ENCODE peak calls at places on chromosomes 13 and 19, in four cellular contexts. Q is neural progenitor cell, I is H9, J is tibial nerve. B is an unnamed sample. For H3K4me1 and H3K9me3, the result is how much of the 10 kb centered on the place peaks cover.

GRCh38 chr13:79995334-79995733 is 345.6 kb downstream of the SPRY2 start:
- DNase-seq in Q (no peak), I (no peak), J (no peak), B (no peak)

GRCh38 chr19:12745166-12745897 is 6.3 kb upstream of the BEST2 start:
- DNase-seq in Q (no peak), I (no peak), J (no peak), B (no peak)

GRCh38 chr19:11194657-11195056 is 2.7 kb downstream of the KANK2 start:
- DNase-seq in Q (no peak), I (no peak), J (no peak), B (no peak)

GRCh38 chr19:39307233-39307821 is 11.1 kb downstream of the IFNL1 start:
- DNase-seq in Q (peak), I (peak), J (no peak), B (no peak)

GRCh38 chr19:13629687-13630357 is 123.5 kb upstream of the CACNA1A start:
- DNase-seq in Q (no peak), I (no peak), J (no peak), B (no peak)

GRCh38 chr13:98252931-98253470 is 75.9 kb upstream of the RNF113B start:
- DNase-seq in Q (no peak), I (no peak), J (no peak), B (no peak)

GRCh38 chr19:49020342-49020741 is 3.5 kb upstream of the LHB start:
- DNase-seq in Q (no peak), I (peak), J (no peak), B (no peak)

GRCh38 chr19:11197291-11198174 is at the start of gene KANK2:
- DNase-seq in Q (peak), I (peak), J (peak), B (peak)

GRCh38 chr19:7636691-7637373 is at the start of gene STXBP2:
- DNase-seq in Q (peak), I (peak), J (no peak), B (peak)

GRCh38 chr13:30240608-30241007 is 66.7 kb downstream of the KATNAL1 start:
- DNase-seq in Q (no peak), I (no peak), J (no peak), B (no peak)

GRCh38 chr13:42970824-42971669 is 21.0 kb downstream of the EPSTI1 start:
- DNase-seq in Q (peak), I (peak), J (no peak), B (no peak)

GRCh38 chr19:11164879-11165406 is 9.4 kb upstream of the SPC24 start:
- DNase-seq in Q (no peak), I (no peak), J (peak), B (no peak)

GRCh38 chr19:6241680-6242079 is 38.1 kb downstream of the MLLT1 start:
- DNase-seq in Q (no peak), I (no peak), J (peak), B (no peak)

GRCh38 chr19:47740866-47741519 is 4.4 kb upstream of the NOP53 start:
- DNase-seq in Q (no peak), I (no peak), J (no peak), B (no peak)
- H3K4me1 ChIP-seq in Q (under half), I (under half), J (under half), B (under half)

DNA sequence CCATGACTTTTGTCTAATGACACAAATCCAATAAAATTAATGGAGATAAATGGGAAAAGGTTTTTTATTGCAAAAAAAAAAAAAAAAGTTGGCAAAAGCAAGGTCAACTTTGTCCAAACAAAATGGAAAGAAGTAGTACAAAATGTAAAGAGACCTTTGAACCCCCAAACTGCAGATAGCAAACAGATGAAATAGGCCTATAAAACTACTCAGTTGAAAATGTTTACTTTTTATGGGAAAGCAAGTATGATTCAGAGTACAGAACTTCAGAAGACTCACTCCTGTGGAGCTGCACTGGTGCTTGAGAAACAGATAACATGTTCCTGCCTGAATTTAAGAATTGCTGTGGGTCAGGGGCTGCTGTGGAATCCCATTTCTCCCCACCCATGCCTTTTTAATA is 9.8 kb upstream of the ZNF177 start:
- DNase-seq in Q (no peak), I (no peak), J (no peak), B (no peak)
- H3K9me3 ChIP-seq in Q (under half), I (half or more), J (half or more), B (under half)

DNA sequence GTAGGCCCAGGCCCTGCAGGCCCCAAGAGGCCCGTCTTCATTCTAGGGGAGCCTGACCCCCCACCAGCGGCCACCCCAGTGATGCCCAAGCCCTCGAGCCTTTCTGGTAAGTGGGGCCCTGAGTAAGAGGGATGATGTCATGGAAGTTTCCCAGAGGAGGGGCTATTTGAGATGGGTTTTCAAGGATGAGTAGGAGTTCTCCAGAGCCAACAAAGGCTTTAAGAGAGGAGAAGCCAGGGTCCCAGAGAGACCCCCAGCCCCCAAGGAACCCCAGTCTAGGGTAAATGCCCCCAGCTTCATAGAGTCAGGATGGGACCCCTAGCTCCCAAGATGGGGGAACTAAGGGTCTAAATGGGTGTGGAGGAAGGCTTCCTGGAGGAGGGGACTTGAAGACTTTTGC is 9.1 kb upstream of the PIK3R2 start:
- DNase-seq in Q (no peak), I (no peak), J (no peak), B (no peak)
- H3K4me1 ChIP-seq in Q (under half), I (under half), J (under half), B (under half)

DNA sequence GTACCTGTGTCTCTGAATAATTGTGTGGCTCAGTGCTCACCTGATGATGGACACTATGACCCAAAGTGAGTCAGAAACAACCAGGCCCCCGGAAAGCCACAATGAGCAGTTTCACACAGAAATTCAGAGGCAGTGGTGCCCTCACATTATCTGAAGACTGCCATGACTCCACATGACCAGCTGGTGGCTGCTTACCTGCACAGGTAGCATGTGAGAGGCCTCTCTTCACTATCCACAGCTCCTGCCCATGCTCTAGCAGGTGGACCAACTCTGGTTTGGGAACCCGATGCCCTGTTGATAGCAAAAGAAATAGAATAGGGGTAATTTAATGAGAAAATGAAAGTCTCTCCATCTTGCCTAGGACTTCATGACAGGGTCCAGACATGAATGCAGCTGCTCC is 7.2 kb downstream of the ZNF550 start:
- DNase-seq in Q (no peak), I (no peak), J (no peak), B (no peak)
- H3K9me3 ChIP-seq in Q (under half), I (under half), J (half or more), B (under half)

GRCh38 chr19:40410030-40410389 is 3.2 kb downstream of the PRX start:
- DNase-seq in Q (peak), I (peak), J (no peak), B (no peak)
- H3K4me1 ChIP-seq in Q (under half), I (under half), J (under half), B (under half)

GRCh38 chr19:56671613-56671994 is at the start of gene ZNF835:
- DNase-seq in Q (no peak), I (no peak), J (peak), B (peak)

GRCh38 chr19:56670401-56670960 is 1.1 kb downstream of the ZNF835 start:
- DNase-seq in Q (no peak), I (no peak), J (no peak), B (no peak)

GRCh38 chr19:56670961-56671612 is 470 bp downstream of the ZNF835 start:
- DNase-seq in Q (no peak), I (no peak), J (no peak), B (no peak)

GRCh38 chr19:56667311-56667870 is 4.2 kb downstream of the ZNF835 start:
- DNase-seq in Q (no peak), I (no peak), J (no peak), B (no peak)

GRCh38 chr19:56668676-56669075 is 2.9 kb downstream of the ZNF835 start:
- DNase-seq in Q (no peak), I (no peak), J (no peak), B (no peak)
- H3K9me3 ChIP-seq in Q (under half), I (under half), J (half or more), B (under half)

GRCh38 chr19:3692141-3693029 is 7.9 kb downstream of the PIP5K1C start:
- DNase-seq in Q (no peak), I (no peak), J (no peak), B (peak)
- H3K4me1 ChIP-seq in Q (under half), I (under half), J (under half), B (under half)

DNA sequence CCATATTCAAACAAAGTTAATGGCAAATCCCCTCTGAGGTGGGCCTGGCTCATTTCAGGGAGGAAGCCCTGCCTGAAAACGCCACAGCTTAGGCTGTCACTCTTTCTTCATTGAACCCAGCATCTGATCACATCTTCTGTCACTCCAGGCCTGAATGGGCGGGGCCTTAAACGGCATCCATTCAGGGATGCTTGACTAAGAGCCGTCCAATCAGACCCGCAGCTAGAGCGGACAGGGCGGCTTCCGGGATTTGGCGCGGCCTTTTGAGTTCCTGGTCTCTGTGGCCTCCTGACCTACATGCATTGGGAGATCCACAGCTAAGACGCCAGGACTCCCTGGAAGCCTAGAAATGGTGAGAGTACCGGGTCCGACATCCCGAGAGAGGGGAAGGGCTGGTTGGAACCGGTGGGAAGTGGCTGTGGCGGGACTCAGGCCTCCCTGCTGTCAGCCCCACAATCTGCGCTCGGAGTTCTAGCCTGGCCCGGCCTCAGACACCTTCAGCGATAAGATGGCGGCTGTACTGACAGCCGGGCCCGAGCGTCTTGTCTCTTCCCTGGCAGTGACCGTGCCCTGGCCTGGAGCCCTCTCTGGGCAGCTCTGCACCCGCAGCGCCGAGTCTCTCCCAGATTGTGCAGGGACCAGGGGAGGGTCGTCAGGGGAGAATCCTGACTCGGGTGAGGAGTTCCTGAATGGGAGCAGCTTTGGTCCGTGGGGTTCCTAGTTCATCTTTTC is at the start of gene ZNF723:
- DNase-seq in Q (no peak), I (no peak), J (no peak), B (no peak)
- H3K9me3 ChIP-seq in Q (under half), I (half or more), J (under half), B (under half)